ENCODE peak calls at places on chromosome 1, in six cellular contexts. T is anterior cingulate cortex; C is CD4-positive, alpha-beta memory T cell; D is neural crest cell; P is DMS79 treated with DMSO at 0.1 percent for 48 hours; M is NCI-H774. A is an unnamed sample.

GRCh38 chr1:200257235-200257634 is 152.6 kb downstream of the ZNF281 start:
- DNase-seq in T (no peak), C (no peak), D (no peak), P (no peak), M (no peak), A (no peak)

GRCh38 chr1:51736702-51737101 is 119.8 kb downstream of the OSBPL9 start:
- DNase-seq in T (no peak), C (no peak), D (no peak), P (peak; percentile 36), M (no peak), A (peak; percentile 48)

GRCh38 chr1:89929467-89930063 is 65.3 kb upstream of the ZNF326 start:
- DNase-seq in T (no peak), C (no peak), D (no peak), P (no peak), M (no peak), A (no peak)

GRCh38 chr1:243345205-243345604 is 89.4 kb downstream of the SDCCAG8 start:
- DNase-seq in T (no peak), C (no peak), D (no peak), P (no peak), M (no peak), A (peak; percentile 16)

GRCh38 chr1:221435510-221435909 is 306.4 kb downstream of the DUSP10 start:
- DNase-seq in T (no peak), C (no peak), D (no peak), P (peak; percentile 14), M (peak; percentile 35), A (peak; percentile 60)

GRCh38 chr1:94936861-94937620 is 10.1 kb upstream of the CNN3 start:
- DNase-seq in T (no peak), C (no peak), D (no peak), P (no peak), M (no peak), A (peak; percentile 44)

GRCh38 chr1:228164561-228165371 is 838 bp upstream of the IBA57 start:
- DNase-seq in T (no peak), C (peak; percentile 22), D (no peak), P (no peak), M (no peak), A (no peak)

GRCh38 chr1:201172999-201173610 is 17.5 kb upstream of the IGFN1 start:
- DNase-seq in T (no peak), C (no peak), D (no peak), P (no peak), M (no peak), A (peak; percentile 31)

GRCh38 chr1:240241278-240241677 is 149.6 kb downstream of the FMN2 start:
- DNase-seq in T (no peak), C (no peak), D (no peak), P (no peak), M (no peak), A (no peak)

GRCh38 chr1:6726253-6726652 is 24.6 kb upstream of the DNAJC11 start:
- DNase-seq in T (no peak), C (no peak), D (no peak), P (no peak), M (no peak), A (no peak)

GRCh38 chr1:50742523-50742922 is 217.5 kb downstream of the FAF1 start:
- DNase-seq in T (no peak), C (no peak), D (no peak), P (no peak), M (no peak), A (no peak)

GRCh38 chr1:218925777-218926176 is 247.9 kb upstream of the LYPLAL1 start:
- DNase-seq in T (no peak), C (no peak), D (no peak), P (no peak), M (no peak), A (no peak)

GRCh38 chr1:230827081-230827681 is 41.1 kb downstream of the C1orf198 start:
- DNase-seq in T (no peak), C (no peak), D (no peak), P (peak; percentile 72), M (no peak), A (no peak)

GRCh38 chr1:41578712-41579335 is 94.3 kb upstream of the EDN2 start:
- DNase-seq in T (no peak), C (no peak), D (no peak), P (no peak), M (no peak), A (peak; percentile 24)

GRCh38 chr1:14919755-14920154 is 233.8 kb upstream of the TMEM51 start:
- DNase-seq in T (no peak), C (no peak), D (no peak), P (peak; percentile 18), M (no peak), A (no peak)

GRCh38 chr1:54791880-54792522 is 9.1 kb downstream of the TTC22 start:
- DNase-seq in T (no peak), C (no peak), D (peak; percentile 54), P (no peak), M (no peak), A (peak; percentile 23)

GRCh38 chr1:75996196-75996595 is 64.0 kb upstream of the ASB17 start:
- DNase-seq in T (no peak), C (no peak), D (no peak), P (no peak), M (no peak), A (peak; percentile 36)

GRCh38 chr1:32393832-32394140 is 455 bp downstream of the BSDC1 start:
- DNase-seq in T (no peak), C (no peak), D (no peak), P (peak; percentile 14), M (peak; percentile 45), A (no peak)

GRCh38 chr1:18957136-18957521 is 653 bp upstream of the IFFO2 start:
- DNase-seq in T (no peak), C (peak; percentile 50), D (no peak), P (no peak), M (no peak), A (no peak)

GRCh38 chr1:206784471-206784903 is 12.2 kb upstream of the IL10 start:
- DNase-seq in T (no peak), C (peak; percentile 83), D (no peak), P (no peak), M (no peak), A (no peak)

GRCh38 chr1:91755176-91755575 is 130.8 kb downstream of the TGFBR3 start:
- DNase-seq in T (no peak), C (no peak), D (no peak), P (no peak), M (no peak), A (no peak)

GRCh38 chr1:40712997-40713396 is 21.5 kb downstream of the NFYC start:
- DNase-seq in T (no peak), C (no peak), D (no peak), P (no peak), M (no peak), A (peak; percentile 22)

GRCh38 chr1:1206376-1207253 is at the start of gene TNFRSF18:
- DNase-seq in T (no peak), C (peak; percentile 62), D (no peak), P (peak; percentile 53), M (no peak), A (no peak)

GRCh38 chr1:228182296-228183030 is 16.9 kb downstream of the IBA57 start:
- DNase-seq in T (no peak), C (no peak), D (no peak), P (no peak), M (no peak), A (no peak)

GRCh38 chr1:163596541-163597258 is 274.9 kb downstream of the NUF2 start:
- DNase-seq in T (no peak), C (no peak), D (no peak), P (peak; percentile 25), M (no peak), A (no peak)

GRCh38 chr1:19079541-19079940 is 123.1 kb upstream of the IFFO2 start:
- DNase-seq in T (no peak), C (no peak), D (no peak), P (no peak), M (no peak), A (no peak)

GRCh38 chr1:214028569-214028968 is 40.8 kb downstream of the PROX1 start:
- DNase-seq in T (no peak), C (no peak), D (no peak), P (no peak), M (no peak), A (no peak)

GRCh38 chr1:117607471-117607870 is 1.6 kb downstream of the TENT5C start:
- DNase-seq in T (no peak), C (peak; percentile 79), D (no peak), P (peak; percentile 32), M (no peak), A (no peak)

GRCh38 chr1:63269571-63269970 is 52.8 kb upstream of the FOXD3 start:
- DNase-seq in T (no peak), C (no peak), D (no peak), P (no peak), M (no peak), A (no peak)

GRCh38 chr1:246220495-246221065 is 286.5 kb downstream of the SMYD3 start:
- DNase-seq in T (no peak), C (no peak), D (no peak), P (no peak), M (no peak), A (no peak)

A was measured in EL.